ENCODE peak calls at places on chromosomes 7 and 10, in five cellular contexts. One of them, this sample, is unnamed.

GRCh38 chr7:103117465-103117864 is 31.4 kb downstream of the NAPEPLD start:
- DNase-seq in aorta: no peak
- DNase-seq in left ventricle myocardium inferior: no peak
- DNase-seq in NCI-H1417: no peak
- DNase-seq in activated T-cell treated with anti-CD3 and anti-CD28 coated beads for 1 hour: no peak
- DNase-seq in this sample: no peak

GRCh38 chr7:37220664-37221063 is 228.0 kb downstream of the ELMO1 start:
- DNase-seq in aorta: peak; percentile 52
- DNase-seq in left ventricle myocardium inferior: no peak
- DNase-seq in NCI-H1417: no peak
- DNase-seq in activated T-cell treated with anti-CD3 and anti-CD28 coated beads for 1 hour: no peak
- DNase-seq in this sample: no peak

GRCh38 chr7:95904099-95904498 is 131.7 kb downstream of the DYNC1I1 start:
- DNase-seq in aorta: peak; percentile 70
- DNase-seq in left ventricle myocardium inferior: peak; percentile 15
- DNase-seq in NCI-H1417: no peak
- DNase-seq in activated T-cell treated with anti-CD3 and anti-CD28 coated beads for 1 hour: no peak
- DNase-seq in this sample: no peak

GRCh38 chr10:122974034-122974433 is 6.2 kb upstream of the PSTK start:
- DNase-seq in aorta: peak; percentile 53
- DNase-seq in left ventricle myocardium inferior: no peak
- DNase-seq in NCI-H1417: no peak
- DNase-seq in activated T-cell treated with anti-CD3 and anti-CD28 coated beads for 1 hour: no peak
- DNase-seq in this sample: no peak

GRCh38 chr10:92432596-92432995 is 141.3 kb downstream of the IDE start:
- DNase-seq in aorta: no peak
- DNase-seq in left ventricle myocardium inferior: no peak
- DNase-seq in NCI-H1417: no peak
- DNase-seq in activated T-cell treated with anti-CD3 and anti-CD28 coated beads for 1 hour: no peak
- DNase-seq in this sample: no peak

GRCh38 chr7:84154991-84155781 is 39.4 kb downstream of the SEMA3A start:
- DNase-seq in aorta: no peak
- DNase-seq in left ventricle myocardium inferior: no peak
- DNase-seq in NCI-H1417: no peak
- DNase-seq in activated T-cell treated with anti-CD3 and anti-CD28 coated beads for 1 hour: no peak
- DNase-seq in this sample: no peak

GRCh38 chr10:93991101-93991500 is 2.6 kb upstream of the PLCE1 start:
- DNase-seq in aorta: no peak
- DNase-seq in left ventricle myocardium inferior: no peak
- DNase-seq in NCI-H1417: no peak
- DNase-seq in activated T-cell treated with anti-CD3 and anti-CD28 coated beads for 1 hour: no peak
- DNase-seq in this sample: no peak

GRCh38 chr7:4845740-4846142 is 16.1 kb downstream of the PAPOLB start:
- DNase-seq in aorta: no peak
- DNase-seq in left ventricle myocardium inferior: peak; percentile 45
- DNase-seq in NCI-H1417: peak; percentile 9
- DNase-seq in activated T-cell treated with anti-CD3 and anti-CD28 coated beads for 1 hour: no peak
- DNase-seq in this sample: no peak

GRCh38 chr10:11197266-11197712 is 179.6 kb downstream of the CELF2 start:
- DNase-seq in aorta: peak; percentile 74
- DNase-seq in left ventricle myocardium inferior: peak; percentile 52
- DNase-seq in NCI-H1417: no peak
- DNase-seq in activated T-cell treated with anti-CD3 and anti-CD28 coated beads for 1 hour: no peak
- DNase-seq in this sample: no peak

GRCh38 chr7:36203081-36203775 is 50.2 kb downstream of the EEPD1 start:
- DNase-seq in aorta: no peak
- DNase-seq in left ventricle myocardium inferior: no peak
- DNase-seq in NCI-H1417: peak; percentile 22
- DNase-seq in activated T-cell treated with anti-CD3 and anti-CD28 coated beads for 1 hour: no peak
- DNase-seq in this sample: no peak

GRCh38 chr7:1341361-1341675 is 108.6 kb downstream of the UNCX start:
- DNase-seq in aorta: no peak
- DNase-seq in left ventricle myocardium inferior: no peak
- DNase-seq in NCI-H1417: no peak
- DNase-seq in activated T-cell treated with anti-CD3 and anti-CD28 coated beads for 1 hour: no peak
- DNase-seq in this sample: no peak

GRCh38 chr10:115659616-115660015 is 566.5 kb downstream of the ATRNL1 start:
- DNase-seq in aorta: no peak
- DNase-seq in left ventricle myocardium inferior: no peak
- DNase-seq in NCI-H1417: no peak
- DNase-seq in activated T-cell treated with anti-CD3 and anti-CD28 coated beads for 1 hour: no peak
- DNase-seq in this sample: no peak

GRCh38 chr7:101864039-101864438 is 46.6 kb downstream of the CUX1 start:
- DNase-seq in aorta: no peak
- DNase-seq in left ventricle myocardium inferior: no peak
- DNase-seq in NCI-H1417: no peak
- DNase-seq in activated T-cell treated with anti-CD3 and anti-CD28 coated beads for 1 hour: no peak
- DNase-seq in this sample: no peak

GRCh38 chr7:4268040-4268965 is 413.8 kb upstream of the FOXK1 start:
- DNase-seq in aorta: no peak
- DNase-seq in left ventricle myocardium inferior: no peak
- DNase-seq in NCI-H1417: no peak
- DNase-seq in activated T-cell treated with anti-CD3 and anti-CD28 coated beads for 1 hour: no peak
- DNase-seq in this sample: no peak

GRCh38 chr7:7970113-7970619 is 1.6 kb downstream of the GLCCI1 start:
- DNase-seq in aorta: no peak
- DNase-seq in left ventricle myocardium inferior: no peak
- DNase-seq in NCI-H1417: peak; percentile 84
- DNase-seq in activated T-cell treated with anti-CD3 and anti-CD28 coated beads for 1 hour: no peak
- DNase-seq in this sample: no peak

GRCh38 chr10:6465854-6466524 is 114.1 kb downstream of the PRKCQ start:
- DNase-seq in aorta: no peak
- DNase-seq in left ventricle myocardium inferior: no peak
- DNase-seq in NCI-H1417: no peak
- DNase-seq in activated T-cell treated with anti-CD3 and anti-CD28 coated beads for 1 hour: no peak
- DNase-seq in this sample: no peak

GRCh38 chr7:14835399-14835798 is 67.2 kb downstream of the DGKB start:
- DNase-seq in aorta: no peak
- DNase-seq in left ventricle myocardium inferior: no peak
- DNase-seq in NCI-H1417: peak; percentile 91
- DNase-seq in activated T-cell treated with anti-CD3 and anti-CD28 coated beads for 1 hour: no peak
- DNase-seq in this sample: no peak

GRCh38 chr7:96823274-96823673 is 113.6 kb upstream of the SEM1 start:
- DNase-seq in aorta: no peak
- DNase-seq in left ventricle myocardium inferior: no peak
- DNase-seq in NCI-H1417: no peak
- DNase-seq in activated T-cell treated with anti-CD3 and anti-CD28 coated beads for 1 hour: no peak
- DNase-seq in this sample: no peak

GRCh38 chr7:78542551-78542950 is 744.0 kb downstream of the PHTF2 start:
- DNase-seq in aorta: no peak
- DNase-seq in left ventricle myocardium inferior: no peak
- DNase-seq in NCI-H1417: no peak
- DNase-seq in activated T-cell treated with anti-CD3 and anti-CD28 coated beads for 1 hour: no peak
- DNase-seq in this sample: no peak

GRCh38 chr7:70271617-70272081 is 673.4 kb downstream of the AUTS2 start:
- DNase-seq in aorta: no peak
- DNase-seq in left ventricle myocardium inferior: no peak
- DNase-seq in NCI-H1417: peak; percentile 82
- DNase-seq in activated T-cell treated with anti-CD3 and anti-CD28 coated beads for 1 hour: no peak
- DNase-seq in this sample: no peak

GRCh38 chr7:47482013-47482761 is 99.7 kb downstream of the TNS3 start:
- DNase-seq in aorta: peak; percentile 76
- DNase-seq in left ventricle myocardium inferior: no peak
- DNase-seq in NCI-H1417: no peak
- DNase-seq in activated T-cell treated with anti-CD3 and anti-CD28 coated beads for 1 hour: no peak
- DNase-seq in this sample: no peak

GRCh38 chr7:10908600-10908999 is 65.1 kb upstream of the PHF14 start:
- DNase-seq in aorta: no peak
- DNase-seq in left ventricle myocardium inferior: no peak
- DNase-seq in NCI-H1417: no peak
- DNase-seq in activated T-cell treated with anti-CD3 and anti-CD28 coated beads for 1 hour: no peak
- DNase-seq in this sample: no peak

GRCh38 chr10:64115913-64116643 is 594.9 kb downstream of the REEP3 start:
- DNase-seq in aorta: no peak
- DNase-seq in left ventricle myocardium inferior: no peak
- DNase-seq in NCI-H1417: peak; percentile 2
- DNase-seq in activated T-cell treated with anti-CD3 and anti-CD28 coated beads for 1 hour: no peak
- DNase-seq in this sample: no peak

GRCh38 chr10:132674311-132674710 is 111.6 kb downstream of the NKX6-2 start:
- DNase-seq in aorta: peak; percentile 25
- DNase-seq in left ventricle myocardium inferior: no peak
- DNase-seq in NCI-H1417: no peak
- DNase-seq in activated T-cell treated with anti-CD3 and anti-CD28 coated beads for 1 hour: no peak
- DNase-seq in this sample: peak; percentile 14

GRCh38 chr7:127844707-127845331 is 186.4 kb downstream of the LRRC4 start:
- DNase-seq in aorta: peak; percentile 44
- DNase-seq in left ventricle myocardium inferior: peak; percentile 40
- DNase-seq in NCI-H1417: no peak
- DNase-seq in activated T-cell treated with anti-CD3 and anti-CD28 coated beads for 1 hour: no peak
- DNase-seq in this sample: peak; percentile 42

GRCh38 chr7:148337166-148337565 is 253.4 kb upstream of the C7orf33 start:
- DNase-seq in aorta: no peak
- DNase-seq in left ventricle myocardium inferior: no peak
- DNase-seq in NCI-H1417: no peak
- DNase-seq in activated T-cell treated with anti-CD3 and anti-CD28 coated beads for 1 hour: no peak
- DNase-seq in this sample: no peak

GRCh38 chr10:104036518-104037260 is 49.0 kb downstream of the COL17A1 start:
- DNase-seq in aorta: no peak
- DNase-seq in left ventricle myocardium inferior: no peak
- DNase-seq in NCI-H1417: no peak
- DNase-seq in activated T-cell treated with anti-CD3 and anti-CD28 coated beads for 1 hour: no peak
- DNase-seq in this sample: no peak

GRCh38 chr10:119310807-119311206 is 103.4 kb downstream of the GRK5 start:
- DNase-seq in aorta: no peak
- DNase-seq in left ventricle myocardium inferior: no peak
- DNase-seq in NCI-H1417: no peak
- DNase-seq in activated T-cell treated with anti-CD3 and anti-CD28 coated beads for 1 hour: no peak
- DNase-seq in this sample: no peak

GRCh38 chr7:90657481-90657880 is 61.4 kb downstream of the CDK14 start:
- DNase-seq in aorta: no peak
- DNase-seq in left ventricle myocardium inferior: no peak
- DNase-seq in NCI-H1417: no peak
- DNase-seq in activated T-cell treated with anti-CD3 and anti-CD28 coated beads for 1 hour: no peak
- DNase-seq in this sample: no peak

GRCh38 chr10:131141645-131142445 is 169.7 kb downstream of the TCERG1L start:
- DNase-seq in aorta: no peak
- DNase-seq in left ventricle myocardium inferior: no peak
- DNase-seq in NCI-H1417: peak; percentile 81
- DNase-seq in activated T-cell treated with anti-CD3 and anti-CD28 coated beads for 1 hour: no peak
- DNase-seq in this sample: no peak

GRCh38 chr7:3244241-3244814 is 56.7 kb upstream of the SDK1 start:
- DNase-seq in aorta: no peak
- DNase-seq in left ventricle myocardium inferior: no peak
- DNase-seq in NCI-H1417: no peak
- DNase-seq in activated T-cell treated with anti-CD3 and anti-CD28 coated beads for 1 hour: no peak
- DNase-seq in this sample: no peak

GRCh38 chr10:83190614-83191013 is 948.7 kb upstream of the GHITM start:
- DNase-seq in aorta: no peak
- DNase-seq in left ventricle myocardium inferior: no peak
- DNase-seq in NCI-H1417: no peak
- DNase-seq in activated T-cell treated with anti-CD3 and anti-CD28 coated beads for 1 hour: no peak
- DNase-seq in this sample: no peak

GRCh38 chr10:86401588-86402282 is 35.1 kb upstream of the GRID1 start:
- DNase-seq in aorta: peak; percentile 59
- DNase-seq in left ventricle myocardium inferior: no peak
- DNase-seq in NCI-H1417: peak; percentile 61
- DNase-seq in activated T-cell treated with anti-CD3 and anti-CD28 coated beads for 1 hour: no peak
- DNase-seq in this sample: peak; percentile 33

This sample was measured in right lobe of liver.